ENCODE peak calls at places on chromosomes 11 and 22, in four cellular contexts. L, V, W and N are unnamed samples.

GRCh38 chr22:33923660-33924246 is 3.5 kb upstream of the LARGE1 start:
- ATAC-seq in L (no peak), V (peak), W (no peak), N (no peak)

GRCh38 chr11:133064152-133064877 is 468.0 kb downstream of the OPCML start:
- ATAC-seq in L (peak), V (peak), W (no peak), N (peak)

GRCh38 chr22:44182591-44183588 is 2.2 kb downstream of the PARVG start:
- ATAC-seq in L (no peak), V (peak), W (peak), N (peak)

GRCh38 chr11:40168461-40168860 is 1291.0 kb downstream of the LRRC4C start:
- ATAC-seq in L (no peak), V (no peak), W (no peak), N (no peak)

GRCh38 chr11:47443028-47443700 is 5.8 kb downstream of the RAPSN start:
- ATAC-seq in L (no peak), V (no peak), W (peak), N (no peak)

GRCh38 chr11:114082415-114082748 is 22.9 kb downstream of the ZBTB16 start:
- ATAC-seq in L (no peak), V (peak), W (no peak), N (peak)

GRCh38 chr11:1064167-1064566 is 10.5 kb upstream of the MUC2 start:
- ATAC-seq in L (no peak), V (no peak), W (no peak), N (no peak)

GRCh38 chr11:117117681-117118080 is 19.5 kb upstream of the SIK3 start:
- ATAC-seq in L (peak), V (no peak), W (no peak), N (no peak)

GRCh38 chr11:68314203-68314885 is 2.0 kb downstream of the LRP5 start:
- ATAC-seq in L (peak), V (peak), W (peak), N (peak)

GRCh38 chr11:78349614-78350013 is 68.0 kb downstream of the GAB2 start:
- ATAC-seq in L (no peak), V (no peak), W (no peak), N (no peak)

GRCh38 chr11:87851234-87851633 is 324.0 kb downstream of the RAB38 start:
- ATAC-seq in L (no peak), V (no peak), W (no peak), N (no peak)

GRCh38 chr22:42262964-42263363 is 7.5 kb downstream of the TCF20 start:
- ATAC-seq in L (no peak), V (no peak), W (no peak), N (no peak)

GRCh38 chr11:47768090-47768620 is 1.0 kb upstream of the FNBP4 start:
- ATAC-seq in L (no peak), V (peak), W (peak), N (peak)

GRCh38 chr22:27868738-27869282 is 50.2 kb downstream of the PITPNB start:
- ATAC-seq in L (no peak), V (no peak), W (no peak), N (no peak)

GRCh38 chr11:130313383-130314183 is 1.1 kb downstream of the ZBTB44 start:
- ATAC-seq in L (no peak), V (no peak), W (no peak), N (no peak)

GRCh38 chr11:208917-209260 is 1.4 kb downstream of the RIC8A start:
- ATAC-seq in L (peak), V (peak), W (peak), N (no peak)

GRCh38 chr11:47765086-47765485 is 2.1 kb downstream of the FNBP4 start:
- ATAC-seq in L (no peak), V (no peak), W (no peak), N (no peak)

GRCh38 chr11:126304457-126305072 is 705 bp downstream of the DCPS start:
- ATAC-seq in L (peak), V (peak), W (peak), N (peak)

GRCh38 chr11:47913569-47914244 is 65.6 kb upstream of the NUP160 start:
- ATAC-seq in L (no peak), V (no peak), W (no peak), N (no peak)

GRCh38 chr11:102981324-102981910 is 25.9 kb upstream of the MMP13 start:
- ATAC-seq in L (no peak), V (no peak), W (no peak), N (no peak)

GRCh38 chr11:62427630-62428233 is 8.9 kb downstream of the SCGB1A1 start:
- ATAC-seq in L (no peak), V (no peak), W (no peak), N (no peak)

GRCh38 chr22:42719656-42720262 is 911 bp downstream of the A4GALT start:
- ATAC-seq in L (peak), V (peak), W (no peak), N (peak)

GRCh38 chr11:25755918-25756584 is 575.9 kb upstream of the ANO3 start:
- ATAC-seq in L (no peak), V (no peak), W (no peak), N (no peak)

GRCh38 chr11:115418626-115419025 is 85.6 kb downstream of the CADM1 start:
- ATAC-seq in L (no peak), V (no peak), W (no peak), N (no peak)

GRCh38 chr11:119054418-119054817 is 2.6 kb downstream of the HYOU1 start:
- ATAC-seq in L (no peak), V (no peak), W (no peak), N (no peak)

GRCh38 chr11:112057170-112057569 is 16.6 kb downstream of the PIH1D2 start:
- ATAC-seq in L (no peak), V (no peak), W (no peak), N (no peak)

GRCh38 chr11:112058103-112058502 is 15.7 kb downstream of the PIH1D2 start:
- ATAC-seq in L (no peak), V (no peak), W (no peak), N (no peak)

DNA sequence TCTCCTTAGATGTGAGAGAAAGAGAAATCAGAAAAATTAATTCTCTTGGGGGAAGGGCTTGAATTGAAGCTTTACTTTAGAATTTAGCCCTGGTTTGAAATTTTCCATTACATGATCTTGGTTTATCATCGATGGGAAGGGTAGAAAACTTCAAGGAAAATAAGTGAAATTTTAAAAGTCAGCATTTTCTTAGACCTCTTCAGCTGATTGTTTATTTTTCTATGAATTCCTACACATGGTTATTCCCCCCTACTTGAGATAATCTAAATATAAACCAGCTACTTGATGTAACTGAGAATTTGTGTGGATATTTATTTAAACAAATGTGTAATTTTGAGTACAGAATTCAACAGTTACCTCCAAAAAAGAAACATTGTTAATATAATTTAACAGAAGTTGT is 10.9 kb downstream of the PIH1D2 start:
- ATAC-seq in L (no peak), V (no peak), W (no peak), N (no peak)
- H3K27ac ChIP-seq in L (no peak), V (no peak), W (no peak), N (no peak)

GRCh38 chr11:34194576-34195335 is 89.3 kb downstream of the NAT10 start:
- ATAC-seq in L (no peak), V (no peak), W (no peak), N (no peak)
- TF ChIP-seq CTCF in L (no peak), V (no peak), W (peak), N (no peak)

GRCh38 chr11:44311339-44312261 is 1.7 kb upstream of the ALX4 start:
- ATAC-seq in L (no peak), V (no peak), W (no peak), N (no peak)

GRCh38 chr11:44309483-44310197 is at the start of gene ALX4:
- ATAC-seq in L (peak), V (no peak), W (no peak), N (peak)

GRCh38 chr11:44308923-44309482 is 936 bp downstream of the ALX4 start:
- ATAC-seq in L (no peak), V (no peak), W (no peak), N (no peak)

GRCh38 chr11:44310456-44311272 is 725 bp upstream of the ALX4 start:
- ATAC-seq in L (no peak), V (no peak), W (no peak), N (no peak)

GRCh38 chr11:44310198-44310455 is 188 bp upstream of the ALX4 start:
- ATAC-seq in L (no peak), V (no peak), W (no peak), N (no peak)
- H3K4me3 ChIP-seq in L (peak), V (peak), W (no peak), N (peak)

GRCh38 chr11:64306563-64306875 is 1.2 kb downstream of the ESRRA start:
- ATAC-seq in L (no peak), V (no peak), W (no peak), N (no peak)
- H3K27ac ChIP-seq in L (peak), V (peak), W (peak), N (peak)

DNA sequence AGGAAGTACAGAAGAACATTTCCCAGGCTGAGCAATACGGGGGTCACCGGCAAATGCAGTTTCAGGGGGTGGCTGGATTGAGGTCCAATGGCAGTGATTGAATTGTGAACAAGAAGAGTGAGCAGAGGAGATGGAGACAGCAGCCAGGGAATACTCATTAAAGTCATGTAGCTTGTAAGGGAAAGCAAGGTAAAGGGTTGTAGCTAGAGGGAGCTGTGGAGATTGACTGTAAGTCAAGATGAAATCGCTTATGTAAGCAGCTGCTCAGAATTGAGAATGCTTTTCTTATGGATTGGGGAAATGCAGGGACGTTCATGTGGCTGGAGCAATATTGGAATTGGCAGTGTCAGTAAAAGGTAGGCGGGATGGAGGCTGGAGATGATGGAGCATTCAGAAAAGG is 111.4 kb upstream of the TBCEL start:
- ATAC-seq in L (peak), V (no peak), W (peak), N (no peak)
- TF ChIP-seq CTCF in L (peak), V (peak), W (peak), N (peak)

GRCh38 chr11:96260067-96260511 is 82.9 kb downstream of the MAML2 start:
- ATAC-seq in L (peak), V (no peak), W (peak), N (no peak)

GRCh38 chr11:96257036-96257435 is 86.0 kb downstream of the MAML2 start:
- ATAC-seq in L (no peak), V (no peak), W (no peak), N (no peak)

GRCh38 chr11:96259053-96259837 is 83.8 kb downstream of the MAML2 start:
- ATAC-seq in L (peak), V (no peak), W (peak), N (no peak)

GRCh38 chr11:96256604-96257003 is 86.4 kb downstream of the MAML2 start:
- ATAC-seq in L (no peak), V (no peak), W (no peak), N (no peak)

DNA sequence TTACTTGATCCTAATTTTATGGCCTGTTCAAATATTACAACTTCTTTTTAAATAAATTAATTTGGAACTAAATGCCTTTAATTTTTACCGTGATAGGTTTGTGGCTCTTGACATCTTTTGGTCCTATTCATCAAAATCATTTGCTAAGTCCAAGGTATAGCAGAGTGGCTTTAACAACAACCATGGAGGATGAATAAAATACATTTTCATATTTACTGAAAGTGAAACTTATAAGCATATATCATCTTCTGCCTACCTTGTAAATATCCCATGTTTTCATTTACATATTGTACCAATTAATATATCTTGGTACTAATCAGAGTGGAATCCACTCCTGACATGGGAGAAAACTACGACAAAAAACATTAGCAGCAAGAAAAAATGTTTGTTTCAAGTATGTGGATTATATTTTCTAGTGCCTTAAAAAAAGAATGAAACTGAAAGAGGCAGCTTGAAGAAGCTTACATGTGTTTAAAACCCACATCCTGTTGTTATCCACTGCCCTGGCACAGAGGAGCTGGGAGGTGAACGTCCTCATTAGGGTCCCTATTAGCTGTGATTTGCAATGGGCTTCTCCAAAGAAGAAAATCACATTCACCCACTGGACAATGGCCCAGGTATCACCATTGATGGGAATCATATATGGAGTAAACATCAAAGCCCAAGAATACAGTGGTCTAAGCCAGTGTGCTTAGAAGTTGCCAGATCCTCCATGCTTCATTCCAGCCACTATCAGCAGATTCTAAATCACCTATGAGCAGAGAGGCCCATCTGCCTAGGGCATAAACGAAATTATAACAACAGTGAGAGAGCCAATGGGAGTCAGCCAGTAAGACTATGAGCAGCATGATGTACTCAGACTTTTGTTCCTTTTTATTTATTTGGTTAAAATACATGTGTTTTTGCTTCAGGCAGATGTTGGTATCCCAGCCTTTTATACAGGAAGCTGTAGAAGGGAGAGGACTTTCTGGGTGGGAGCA is 84.7 kb downstream of the MAML2 start:
- ATAC-seq in L (no peak), V (peak), W (no peak), N (no peak)
- H3K4me3 ChIP-seq in L (no peak), V (peak), W (no peak), N (no peak)

GRCh38 chr22:20574920-20575353 is 67.5 kb downstream of the MED15 start:
- ATAC-seq in L (no peak), V (no peak), W (no peak), N (no peak)

GRCh38 chr22:20577549-20577975 is 70.2 kb downstream of the MED15 start:
- ATAC-seq in L (no peak), V (peak), W (no peak), N (no peak)

GRCh38 chr22:20575724-20576444 is 68.5 kb downstream of the MED15 start:
- ATAC-seq in L (no peak), V (no peak), W (no peak), N (no peak)

GRCh38 chr22:20577045-20577444 is 69.6 kb downstream of the MED15 start:
- ATAC-seq in L (no peak), V (no peak), W (no peak), N (no peak)

GRCh38 chr22:20576445-20576816 is 69.0 kb downstream of the MED15 start:
- ATAC-seq in L (no peak), V (peak), W (no peak), N (no peak)
- H3K27ac ChIP-seq in L (no peak), V (peak), W (no peak), N (peak)

GRCh38 chr22:29313126-29314071 is 2.1 kb downstream of the RASL10A start:
- ATAC-seq in L (no peak), V (peak), W (peak), N (no peak)
- TF ChIP-seq CTCF in L (peak), V (peak), W (peak), N (peak)

GRCh38 chr11:2901196-2901796 is 15.7 kb upstream of the CDKN1C start:
- ATAC-seq in L (peak), V (no peak), W (no peak), N (peak)
- H3K4me3 ChIP-seq in L (peak), V (peak), W (peak), N (peak)

GRCh38 chr11:134126197-134126822 is 57.4 kb downstream of the JAM3 start:
- ATAC-seq in L (no peak), V (no peak), W (no peak), N (peak)
- H3K27ac ChIP-seq in L (no peak), V (peak), W (no peak), N (peak)